ENCODE peak calls at places on chromosome 10, in ten cellular contexts. V, L, G, T, A, Y, J, Q, M and Z are unnamed samples.

GRCh38 chr10:71338728-71339495 is 19.9 kb downstream of the SLC29A3 start:
- DNase-seq in L (no peak), Y (no peak), A (peak; percentile 31), Q (no peak), J (no peak), V (no peak), M (peak; percentile 48), G (peak; percentile 64), T (no peak), Z (no peak)

GRCh38 chr10:3825244-3825643 is 40.2 kb upstream of the KLF6 start:
- DNase-seq in G (peak; percentile 88), T (peak; percentile 78), J (no peak), Y (no peak), A (peak; percentile 73), V (no peak), M (no peak), L (no peak), Q (no peak), Z (peak; percentile 86)

GRCh38 chr10:58152698-58153263 is 114.9 kb downstream of the IPMK start:
- DNase-seq in V (peak; percentile 58), M (peak; percentile 41), Y (no peak), Q (peak; percentile 50), T (peak; percentile 31), A (peak; percentile 52), L (no peak), J (peak; percentile 56), G (peak; percentile 45), Z (peak; percentile 81)

GRCh38 chr10:77537051-77537450 is 100.6 kb downstream of the KCNMA1 start:
- DNase-seq in J (no peak), Q (no peak), T (no peak), M (no peak), L (no peak), G (no peak), A (no peak), Y (no peak), V (no peak), Z (no peak)

GRCh38 chr10:20970044-20970443 is 72.9 kb upstream of the NEBL start:
- DNase-seq in T (no peak), A (peak; percentile 67), V (no peak), L (no peak), Q (no peak), M (no peak), G (no peak), Y (no peak), J (no peak), Z (peak; percentile 88)

GRCh38 chr10:88657901-88658300 is 6.3 kb upstream of the LIPF start:
- DNase-seq in Y (no peak), M (no peak), V (no peak), T (no peak), A (peak; percentile 81), L (no peak), J (no peak), Q (no peak), G (no peak), Z (no peak)

GRCh38 chr10:5078781-5079180 is 15.4 kb upstream of the AKR1C3 start:
- DNase-seq in Q (no peak), L (no peak), A (peak; percentile 79), J (no peak), V (no peak), G (peak; percentile 66), M (no peak), Y (no peak), T (no peak), Z (no peak)

GRCh38 chr10:121007264-121007663 is 156.1 kb downstream of the WDR11 start:
- DNase-seq in Y (no peak), L (no peak), G (no peak), V (no peak), T (no peak), A (peak; percentile 37), M (no peak), Q (no peak), J (no peak), Z (no peak)

GRCh38 chr10:130022071-130022470 is 58.0 kb upstream of the EBF3 start:
- DNase-seq in T (no peak), M (no peak), A (no peak), J (no peak), Y (no peak), Q (no peak), G (no peak), V (no peak), L (no peak), Z (no peak)

GRCh38 chr10:29119374-29119773 is 169.5 kb upstream of the LYZL1 start:
- DNase-seq in T (peak; percentile 41), Q (no peak), A (no peak), M (no peak), G (peak; percentile 31), L (no peak), J (no peak), Y (peak; percentile 8), V (no peak), Z (peak; percentile 38)

GRCh38 chr10:81874878-81875679 is at the start of gene NRG3:
- DNase-seq in M (peak; percentile 77), A (no peak), Y (no peak), J (no peak), L (no peak), T (no peak), Q (no peak), V (no peak), G (no peak), Z (no peak)

GRCh38 chr10:47369251-47369894 is 14.7 kb downstream of the ZNF488 start:
- DNase-seq in Y (no peak), J (no peak), G (no peak), L (no peak), T (no peak), A (no peak), Q (no peak), M (no peak), V (no peak), Z (no peak)

GRCh38 chr10:59625842-59626522 is 83.7 kb downstream of the SLC16A9 start:
- DNase-seq in T (peak; percentile 57), J (peak; percentile 70), Y (peak; percentile 69), A (peak; percentile 43), L (no peak), Q (peak; percentile 73), M (peak; percentile 73), G (peak; percentile 49), V (peak; percentile 74), Z (peak; percentile 84)

GRCh38 chr10:34628174-34628802 is 186.8 kb downstream of the PARD3 start:
- DNase-seq in Y (no peak), T (no peak), Q (peak; percentile 10), A (no peak), L (no peak), M (peak; percentile 66), G (no peak), V (no peak), J (no peak), Z (peak; percentile 56)